ENCODE peak calls at places on chromosomes 11 and 22, in seven cellular contexts. T, M, X, J, S, K and W are unnamed samples.
A peak's percentile ranks its signal among the peaks of the same experiment; 100 is the strongest.

GRCh38 chr11:119347940-119348339 is 1.4 kb upstream of the MFRP start:
- DNase-seq in T (no peak), M (no peak), X (no peak), J (no peak), S (peak; percentile 19), K (no peak), W (no peak)

GRCh38 chr11:86548278-86548917 is 124.0 kb downstream of the ME3 start:
- DNase-seq in T (no peak), M (peak; percentile 80), X (no peak), J (no peak), S (no peak), K (peak; percentile 28), W (no peak)

GRCh38 chr22:22684605-22685561 is 40.5 kb downstream of the GGTLC2 start:
- DNase-seq in T (no peak), M (peak; percentile 88), X (peak; percentile 37), J (peak; percentile 66), S (peak; percentile 67), K (peak; percentile 55), W (no peak)

GRCh38 chr22:37175414-37176144 is 12.5 kb downstream of the C1QTNF6 start:
- DNase-seq in T (no peak), M (no peak), X (no peak), J (no peak), S (no peak), K (no peak), W (peak; percentile 85)

GRCh38 chr11:28835790-28836189 is 727.6 kb downstream of the METTL15 start:
- DNase-seq in T (no peak), M (peak; percentile 57), X (peak; percentile 36), J (no peak), S (no peak), K (peak; percentile 64), W (no peak)

GRCh38 chr22:25057013-25057881 is 104.7 kb downstream of the KIAA1671 start:
- DNase-seq in T (peak; percentile 67), M (no peak), X (peak; percentile 74), J (peak; percentile 99), S (peak; percentile 90), K (peak; percentile 45), W (peak; percentile 86)

GRCh38 chr11:86523738-86524602 is 148.4 kb downstream of the ME3 start:
- DNase-seq in T (no peak), M (peak; percentile 99), X (peak; percentile 92), J (no peak), S (no peak), K (peak; percentile 97), W (peak; percentile 97)

GRCh38 chr22:19825904-19826618 is 28.6 kb downstream of the GNB1L start:
- DNase-seq in T (no peak), M (no peak), X (no peak), J (no peak), S (no peak), K (no peak), W (no peak)

GRCh38 chr11:8740156-8740555 is 57.6 kb downstream of the RPL27A start:
- DNase-seq in T (no peak), M (no peak), X (no peak), J (no peak), S (no peak), K (no peak), W (no peak)

GRCh38 chr22:39932166-39932565 is 28.0 kb upstream of the TMA7B start:
- DNase-seq in T (no peak), M (no peak), X (no peak), J (no peak), S (no peak), K (no peak), W (no peak)

GRCh38 chr11:381501-382072 is 12.3 kb downstream of the B4GALNT4 start:
- DNase-seq in T (no peak), M (no peak), X (no peak), J (no peak), S (no peak), K (no peak), W (no peak)

GRCh38 chr11:70043482-70043881 is 34.6 kb upstream of the ANO1 start:
- DNase-seq in T (no peak), M (no peak), X (no peak), J (no peak), S (no peak), K (no peak), W (no peak)

GRCh38 chr11:46356911-46357482 is 9.7 kb downstream of the DGKZ start:
- DNase-seq in T (no peak), M (peak; percentile 85), X (peak; percentile 68), J (no peak), S (no peak), K (peak; percentile 84), W (peak; percentile 85)

GRCh38 chr11:84720706-84721402 is 906.3 kb downstream of the DLG2 start:
- DNase-seq in T (peak; percentile 20), M (no peak), X (peak; percentile 76), J (peak; percentile 77), S (peak; percentile 63), K (no peak), W (no peak)

GRCh38 chr11:46293616-46294015 is 16.2 kb downstream of the CREB3L1 start:
- DNase-seq in T (no peak), M (peak; percentile 98), X (no peak), J (no peak), S (no peak), K (peak; percentile 95), W (no peak)

GRCh38 chr11:96215826-96216225 is 127.2 kb downstream of the MAML2 start:
- DNase-seq in T (no peak), M (no peak), X (no peak), J (no peak), S (no peak), K (no peak), W (no peak)

GRCh38 chr11:119671561-119672015 is 57.4 kb downstream of the NECTIN1 start:
- DNase-seq in T (no peak), M (peak; percentile 55), X (no peak), J (no peak), S (no peak), K (peak; percentile 52), W (no peak)

GRCh38 chr22:27130949-27131745 is 473.8 kb downstream of the MIAT start:
- DNase-seq in T (no peak), M (no peak), X (no peak), J (no peak), S (no peak), K (peak; percentile 68), W (peak; percentile 64)

GRCh38 chr22:23714596-23715588 is 24.1 kb downstream of the RGL4 start:
- DNase-seq in T (no peak), M (no peak), X (no peak), J (no peak), S (no peak), K (no peak), W (no peak)

GRCh38 chr22:50148991-50149721 is 21.4 kb upstream of the PANX2 start:
- DNase-seq in T (peak; percentile 55), M (peak; percentile 45), X (peak; percentile 76), J (peak; percentile 82), S (peak; percentile 79), K (peak; percentile 60), W (peak; percentile 62)

GRCh38 chr22:49768961-49769690 is 58.5 kb downstream of the BRD1 start:
- DNase-seq in T (no peak), M (peak; percentile 61), X (no peak), J (peak; percentile 47), S (no peak), K (peak; percentile 23), W (no peak)

GRCh38 chr11:43687120-43687791 is 6.7 kb downstream of the HSD17B12 start:
- DNase-seq in T (no peak), M (peak; percentile 19), X (peak; percentile 76), J (no peak), S (no peak), K (peak; percentile 42), W (peak; percentile 13)

GRCh38 chr11:3224730-3225098 is 6.1 kb upstream of the MRGPRG start:
- DNase-seq in T (no peak), M (no peak), X (no peak), J (no peak), S (no peak), K (no peak), W (no peak)

GRCh38 chr22:43923631-43924548 is at the start of gene PNPLA3:
- DNase-seq in T (peak; percentile 91), M (peak; percentile 81), X (peak; percentile 96), J (peak; percentile 98), S (peak; percentile 95), K (peak; percentile 92), W (peak; percentile 79)

GRCh38 chr22:20419664-20419951 is 18.0 kb downstream of the SCARF2 start:
- DNase-seq in T (no peak), M (no peak), X (no peak), J (no peak), S (no peak), K (no peak), W (no peak)

GRCh38 chr11:78961938-78962701 is 387.5 kb upstream of the NARS2 start:
- DNase-seq in T (peak; percentile 85), M (peak; percentile 48), X (peak; percentile 91), J (peak; percentile 71), S (peak; percentile 91), K (peak; percentile 37), W (no peak)

DNA sequence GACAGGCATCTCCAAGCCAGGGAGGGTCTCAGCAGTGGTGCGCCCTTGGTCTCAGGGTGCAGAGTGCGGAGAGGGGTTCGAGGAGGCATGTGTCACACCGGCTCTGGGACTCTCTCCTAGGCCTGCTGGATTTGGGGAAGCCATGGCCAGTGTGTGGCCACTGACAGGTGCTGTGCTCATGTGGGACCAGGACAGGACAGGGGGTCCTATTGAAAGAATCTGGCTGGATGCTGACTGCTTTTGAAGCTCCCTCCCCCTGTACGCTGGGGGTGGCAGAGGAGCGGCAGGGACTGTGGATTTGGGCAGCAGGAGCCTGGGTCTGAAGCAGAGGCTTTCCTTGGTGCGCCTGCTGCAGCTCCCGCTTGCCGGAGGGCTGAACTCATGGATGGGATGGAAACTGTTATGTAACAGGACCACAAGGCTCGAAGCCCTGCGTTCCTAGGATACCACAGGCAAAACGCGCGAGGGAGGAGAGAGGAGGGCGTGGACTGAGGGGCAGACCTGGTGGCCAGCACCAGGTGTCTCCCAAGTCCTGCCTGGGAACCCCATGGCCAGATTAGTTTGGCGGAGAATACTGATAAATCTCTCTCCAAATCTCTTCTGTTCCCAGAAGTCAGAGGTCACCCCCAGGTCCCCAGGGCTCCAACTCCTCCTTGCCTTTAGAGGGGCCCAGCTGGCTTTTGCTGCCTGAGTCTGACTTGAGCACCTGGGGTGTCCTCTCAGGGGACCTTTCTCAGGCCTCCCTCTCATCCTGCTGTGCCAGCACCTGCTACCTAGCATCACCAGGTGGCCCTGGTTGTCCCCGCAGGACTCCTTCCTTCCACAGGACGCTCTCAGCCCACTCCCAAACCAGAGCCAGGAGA is 13.8 kb upstream of the TEF start:
- DNase-seq in T (no peak), M (peak; percentile 22), X (no peak), J (no peak), S (peak; percentile 45), K (no peak), W (peak; percentile 88)
- H3K23ac ChIP-seq in T (peak overlapping the region; percentile 46), M (peak overlapping the region; percentile 60), X (no peak overlapping the region), J (no peak overlapping the region), S (no peak overlapping the region), K (no peak overlapping the region), W (no peak overlapping the region)

GRCh38 chr11:75722669-75723042 is 5.0 kb downstream of the MOGAT2 start:
- DNase-seq in T (no peak), M (no peak), X (no peak), J (no peak), S (no peak), K (no peak), W (no peak)
- H3K23ac ChIP-seq in T (no peak overlapping the region), M (no peak overlapping the region), X (no peak overlapping the region), J (no peak overlapping the region), S (no peak overlapping the region), K (no peak overlapping the region), W (no peak overlapping the region)

GRCh38 chr11:122487669-122488068 is 167.9 kb upstream of the UBASH3B start:
- DNase-seq in T (no peak), M (no peak), X (no peak), J (no peak), S (no peak), K (no peak), W (no peak)
- H3K23ac ChIP-seq in T (no peak overlapping the region), M (no peak overlapping the region), X (no peak overlapping the region), J (no peak overlapping the region), S (no peak overlapping the region), K (no peak overlapping the region), W (no peak overlapping the region)

GRCh38 chr11:56906683-56907148 is 82.0 kb upstream of the OR5AK2 start:
- DNase-seq in T (no peak), M (no peak), X (no peak), J (no peak), S (no peak), K (no peak), W (peak; percentile 7)
- H3K23ac ChIP-seq in T (no peak overlapping the region), M (no peak overlapping the region), X (no peak overlapping the region), J (no peak overlapping the region), S (no peak overlapping the region), K (no peak overlapping the region), W (no peak overlapping the region)